ENCODE peak calls at places on chromosomes 16 and 17, in four cellular contexts. One of them, this sample, is unnamed. For H3K4me1, the result is how much of the 10 kb centered on the place peaks cover.

GRCh38 chr16:46894011-46894672 is 10.0 kb downstream of the GPT2 start:
- DNase-seq in breast epithelium: no peak
- DNase-seq in testis: peak
- DNase-seq in ovary: no peak
- DNase-seq in this sample: no peak

GRCh38 chr17:47203984-47204721 is 5.0 kb upstream of the MYL4 start:
- DNase-seq in breast epithelium: no peak
- DNase-seq in testis: no peak
- DNase-seq in ovary: no peak
- DNase-seq in this sample: no peak

GRCh38 chr16:80583466-80583865 is 42.7 kb downstream of the DYNLRB2 start:
- DNase-seq in breast epithelium: no peak
- DNase-seq in testis: no peak
- DNase-seq in ovary: no peak
- DNase-seq in this sample: no peak

GRCh38 chr17:42221886-42222745 is 27.8 kb upstream of the GHDC start:
- DNase-seq in breast epithelium: no peak
- DNase-seq in testis: peak
- DNase-seq in ovary: no peak
- DNase-seq in this sample: peak

GRCh38 chr17:412211-413015 is 59.8 kb upstream of the RPH3AL start:
- DNase-seq in breast epithelium: no peak
- DNase-seq in testis: peak
- DNase-seq in ovary: peak
- DNase-seq in this sample: peak

GRCh38 chr17:41885733-41886132 is 20.5 kb upstream of the KLHL11 start:
- DNase-seq in breast epithelium: no peak
- DNase-seq in testis: no peak
- DNase-seq in ovary: no peak
- DNase-seq in this sample: no peak

GRCh38 chr16:13829712-13830304 is 90.1 kb upstream of the ERCC4 start:
- DNase-seq in breast epithelium: no peak
- DNase-seq in testis: peak
- DNase-seq in ovary: no peak
- DNase-seq in this sample: no peak

GRCh38 chr17:50176559-50177471 is 11.0 kb downstream of the SGCA start:
- DNase-seq in breast epithelium: no peak
- DNase-seq in testis: no peak
- DNase-seq in ovary: peak
- DNase-seq in this sample: peak

GRCh38 chr17:59652119-59652518 is 32.4 kb downstream of the CLTC start:
- DNase-seq in breast epithelium: no peak
- DNase-seq in testis: no peak
- DNase-seq in ovary: no peak
- DNase-seq in this sample: no peak

GRCh38 chr17:38320482-38320881 is 23.3 kb downstream of the GPR179 start:
- DNase-seq in breast epithelium: peak
- DNase-seq in testis: no peak
- DNase-seq in ovary: no peak
- DNase-seq in this sample: no peak

GRCh38 chr17:45298546-45299285 is 18.1 kb downstream of the MAP3K14 start:
- DNase-seq in breast epithelium: no peak
- DNase-seq in testis: no peak
- DNase-seq in ovary: no peak
- DNase-seq in this sample: peak
- H3K4me1 ChIP-seq in breast epithelium: under half
- H3K4me1 ChIP-seq in testis: under half
- H3K4me1 ChIP-seq in ovary: under half
- H3K4me1 ChIP-seq in this sample: under half

GRCh38 chr16:705748-706188 is at the start of gene FBXL16:
- DNase-seq in breast epithelium: no peak
- DNase-seq in testis: peak
- DNase-seq in ovary: no peak
- DNase-seq in this sample: peak
- H3K4me3 ChIP-seq in breast epithelium: peak
- H3K4me3 ChIP-seq in testis: peak
- H3K4me3 ChIP-seq in ovary: no peak
- H3K4me3 ChIP-seq in this sample: no peak

GRCh38 chr16:73047536-73048291 is at the start of gene ZFHX3:
- DNase-seq in breast epithelium: peak
- DNase-seq in testis: peak
- DNase-seq in ovary: peak
- DNase-seq in this sample: peak

GRCh38 chr16:73051216-73051615 is 3.3 kb upstream of the ZFHX3 start:
- DNase-seq in breast epithelium: no peak
- DNase-seq in testis: no peak
- DNase-seq in ovary: no peak
- DNase-seq in this sample: no peak

GRCh38 chr16:73050115-73051099 is 2.5 kb upstream of the ZFHX3 start:
- DNase-seq in breast epithelium: no peak
- DNase-seq in testis: no peak
- DNase-seq in ovary: no peak
- DNase-seq in this sample: no peak

GRCh38 chr16:73048292-73049050 is 543 bp upstream of the ZFHX3 start:
- DNase-seq in breast epithelium: no peak
- DNase-seq in testis: peak
- DNase-seq in ovary: peak
- DNase-seq in this sample: no peak

DNA sequence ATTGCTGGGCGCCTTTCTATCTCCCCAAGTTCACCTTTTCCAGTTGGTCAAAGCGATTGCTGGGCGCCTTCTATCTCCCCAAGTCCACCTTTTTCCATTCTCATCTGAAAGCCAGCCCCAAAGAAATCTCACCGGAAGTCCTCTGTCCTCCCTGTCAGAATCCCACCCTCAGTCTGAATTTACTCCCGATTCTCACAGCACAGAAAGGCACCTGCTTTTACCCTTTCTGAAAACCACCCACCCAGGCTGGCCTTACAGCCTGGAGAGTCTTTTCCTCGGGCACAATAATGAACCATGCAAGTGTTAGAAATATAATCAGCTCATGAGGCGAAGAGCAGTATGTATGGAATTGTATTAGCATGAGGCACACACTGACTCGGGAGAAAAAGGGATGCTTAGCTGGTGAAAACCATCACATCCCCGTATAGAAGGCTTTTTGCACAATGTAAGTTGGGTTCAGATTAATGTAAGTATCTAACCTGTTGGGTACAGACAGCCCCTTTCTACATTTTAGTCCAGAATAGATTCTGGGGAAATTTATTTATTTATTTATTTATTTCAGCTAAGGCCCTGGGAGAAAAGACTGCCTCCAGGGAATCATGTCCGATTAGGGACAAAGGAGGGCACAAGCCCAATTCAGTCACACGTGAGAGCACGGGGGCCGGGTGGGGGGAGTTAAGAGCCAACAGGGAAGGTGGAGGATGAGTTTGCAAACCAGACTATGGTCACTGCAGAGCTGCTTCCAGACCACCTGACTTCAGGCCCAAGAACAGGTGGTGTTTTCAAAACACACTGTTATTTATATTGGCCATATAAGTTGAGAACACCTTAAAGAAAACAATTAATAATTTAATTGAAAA is 1.4 kb upstream of the ZFHX3 start:
- DNase-seq in breast epithelium: no peak
- DNase-seq in testis: no peak
- DNase-seq in ovary: no peak
- DNase-seq in this sample: no peak
- H3K4me1 ChIP-seq in breast epithelium: under half
- H3K4me1 ChIP-seq in testis: under half
- H3K4me1 ChIP-seq in ovary: under half
- H3K4me1 ChIP-seq in this sample: under half

GRCh38 chr17:57947369-57947768 is 7.8 kb downstream of the CUEDC1 start:
- DNase-seq in breast epithelium: no peak
- DNase-seq in testis: no peak
- DNase-seq in ovary: no peak
- DNase-seq in this sample: no peak
- H3K4me3 ChIP-seq in breast epithelium: peak
- H3K4me3 ChIP-seq in testis: no peak
- H3K4me3 ChIP-seq in ovary: peak
- H3K4me3 ChIP-seq in this sample: no peak

DNA sequence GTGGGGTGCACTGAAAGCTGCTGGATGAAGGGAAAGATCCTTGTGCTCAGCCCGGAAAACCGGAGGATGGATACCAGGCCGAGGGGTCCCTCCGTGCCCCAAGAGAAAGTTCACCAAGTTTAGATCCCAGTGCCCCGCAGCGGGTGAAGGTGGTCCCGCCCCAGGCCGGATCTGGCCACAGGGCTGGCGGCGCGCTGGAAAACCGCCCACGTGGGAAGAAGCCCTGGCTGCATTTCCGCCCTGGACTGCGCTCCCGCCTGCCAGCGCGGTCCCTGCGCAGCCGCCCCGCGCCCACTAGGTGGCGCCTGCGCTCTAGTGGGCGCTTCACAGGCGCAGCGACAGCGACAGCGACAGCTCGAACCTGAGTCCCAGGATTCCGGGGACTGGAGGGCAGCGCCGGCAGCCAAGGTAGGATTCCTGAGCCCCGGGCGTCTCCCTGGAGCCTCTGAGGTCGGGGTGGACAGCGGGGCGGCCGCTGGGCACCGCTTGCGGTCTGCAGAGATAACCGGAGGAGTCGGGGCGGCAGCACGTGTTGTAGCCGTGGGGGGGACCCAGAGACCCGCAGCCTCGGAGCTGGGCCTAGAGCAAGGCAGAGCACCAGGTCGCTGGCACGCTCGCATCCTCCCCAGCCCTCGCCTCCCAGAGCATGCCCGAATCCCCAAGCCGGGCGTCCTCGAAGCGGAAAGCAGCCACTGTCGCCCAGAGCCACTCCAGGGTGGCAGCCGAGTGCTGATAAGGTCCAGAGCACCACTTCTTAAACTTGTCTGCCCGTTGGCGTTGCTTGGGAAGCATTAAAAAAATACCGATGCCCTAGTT is at the start of gene CHD9:
- DNase-seq in breast epithelium: peak
- DNase-seq in testis: peak
- DNase-seq in ovary: peak
- DNase-seq in this sample: peak
- H3K4me1 ChIP-seq in breast epithelium: under half
- H3K4me1 ChIP-seq in testis: under half
- H3K4me1 ChIP-seq in ovary: under half
- H3K4me1 ChIP-seq in this sample: under half

GRCh38 chr16:50247123-50247905 is 19.0 kb upstream of the ADCY7 start:
- DNase-seq in breast epithelium: no peak
- DNase-seq in testis: no peak
- DNase-seq in ovary: no peak
- DNase-seq in this sample: no peak

GRCh38 chr16:50244504-50245416 is 21.6 kb upstream of the ADCY7 start:
- DNase-seq in breast epithelium: no peak
- DNase-seq in testis: no peak
- DNase-seq in ovary: peak
- DNase-seq in this sample: peak

GRCh38 chr16:50247906-50248608 is 18.3 kb upstream of the ADCY7 start:
- DNase-seq in breast epithelium: no peak
- DNase-seq in testis: no peak
- DNase-seq in ovary: no peak
- DNase-seq in this sample: peak

GRCh38 chr16:50245417-50246298 is 20.7 kb upstream of the ADCY7 start:
- DNase-seq in breast epithelium: no peak
- DNase-seq in testis: peak
- DNase-seq in ovary: peak
- DNase-seq in this sample: peak

GRCh38 chr16:50246299-50247122 is 19.8 kb upstream of the ADCY7 start:
- DNase-seq in breast epithelium: no peak
- DNase-seq in testis: no peak
- DNase-seq in ovary: no peak
- DNase-seq in this sample: peak
- H3K4me3 ChIP-seq in breast epithelium: peak
- H3K4me3 ChIP-seq in testis: peak
- H3K4me3 ChIP-seq in ovary: peak
- H3K4me3 ChIP-seq in this sample: peak

DNA sequence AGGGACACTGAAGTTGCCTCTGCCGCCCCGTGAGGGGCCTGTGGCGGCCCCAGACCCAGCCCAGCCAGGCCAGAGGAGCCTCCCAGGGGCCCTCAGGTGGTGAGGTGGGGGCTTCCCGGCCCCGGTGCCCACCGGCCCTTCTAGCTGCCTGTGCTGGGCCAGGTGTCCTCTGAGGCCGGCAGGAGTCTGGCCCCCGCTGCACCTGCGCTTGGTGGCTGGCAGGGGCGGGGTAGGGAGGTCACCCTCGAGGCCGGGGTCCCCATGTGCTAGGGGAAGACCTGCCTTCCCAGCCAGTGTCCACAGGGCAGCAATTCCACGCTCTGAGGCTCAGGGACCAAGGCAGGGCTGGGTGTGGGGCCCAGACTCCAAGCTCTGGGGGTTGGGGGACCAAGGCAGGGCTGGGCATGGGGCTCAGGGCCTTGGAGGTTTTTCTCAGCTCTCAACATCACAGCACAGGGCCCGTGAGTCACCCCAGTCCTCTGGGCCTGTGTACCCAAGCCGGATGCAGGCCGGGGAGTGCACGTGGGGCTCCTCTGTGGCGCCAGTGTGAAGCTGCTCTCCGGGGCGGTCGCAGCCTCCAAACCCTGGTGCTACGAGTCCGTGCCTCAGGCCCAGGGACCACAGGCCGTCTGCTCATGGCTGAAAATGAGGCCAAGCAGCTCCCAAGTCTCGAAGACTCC is 1.3 kb upstream of the CCDC154 start:
- DNase-seq in breast epithelium: no peak
- DNase-seq in testis: no peak
- DNase-seq in ovary: no peak
- DNase-seq in this sample: no peak
- H3K4me1 ChIP-seq in breast epithelium: under half
- H3K4me1 ChIP-seq in testis: under half
- H3K4me1 ChIP-seq in ovary: under half
- H3K4me1 ChIP-seq in this sample: under half

GRCh38 chr17:75477493-75477862 is 21.0 kb downstream of the TMEM94 start:
- DNase-seq in breast epithelium: no peak
- DNase-seq in testis: no peak
- DNase-seq in ovary: no peak
- DNase-seq in this sample: peak

GRCh38 chr17:75478508-75478907 is 22.1 kb downstream of the TMEM94 start:
- DNase-seq in breast epithelium: no peak
- DNase-seq in testis: no peak
- DNase-seq in ovary: no peak
- DNase-seq in this sample: peak

GRCh38 chr17:75475851-75476250 is 19.4 kb downstream of the TMEM94 start:
- DNase-seq in breast epithelium: no peak
- DNase-seq in testis: peak
- DNase-seq in ovary: peak
- DNase-seq in this sample: peak

GRCh38 chr17:75476274-75476673 is 19.8 kb downstream of the TMEM94 start:
- DNase-seq in breast epithelium: no peak
- DNase-seq in testis: peak
- DNase-seq in ovary: peak
- DNase-seq in this sample: no peak

GRCh38 chr17:75476752-75477492 is 20.5 kb downstream of the TMEM94 start:
- DNase-seq in breast epithelium: no peak
- DNase-seq in testis: no peak
- DNase-seq in ovary: no peak
- DNase-seq in this sample: peak
- H3K4me3 ChIP-seq in breast epithelium: no peak
- H3K4me3 ChIP-seq in testis: no peak
- H3K4me3 ChIP-seq in ovary: no peak
- H3K4me3 ChIP-seq in this sample: no peak

This sample was measured in endodermal cell.